ENCODE peak calls at places on chromosomes 4 and X, in six cellular contexts. One of them, this sample, is unnamed.
A peak's percentile ranks its signal among the peaks of the same experiment; 100 is the strongest.

GRCh38 chrX:72348247-72348979 is 42.7 kb upstream of the CITED1 start:
- DNase-seq in B cell: no peak
- DNase-seq in nephron progenitor cell: no peak
- DNase-seq in CD4-positive, alpha-beta T cell: no peak
- DNase-seq in GM20000: no peak
- DNase-seq in HFF-Myc: no peak
- DNase-seq in this sample: no peak

GRCh38 chr4:155734065-155734464 is 24.8 kb upstream of the GUCY1B1 start:
- DNase-seq in HFF-Myc: no peak
- DNase-seq in CD4-positive, alpha-beta T cell: no peak
- DNase-seq in B cell: no peak
- DNase-seq in GM20000: no peak
- DNase-seq in nephron progenitor cell: no peak
- DNase-seq in this sample: no peak

GRCh38 chr4:159159611-159160010 is 56.7 kb downstream of the RAPGEF2 start:
- DNase-seq in HFF-Myc: no peak
- DNase-seq in nephron progenitor cell: no peak
- DNase-seq in GM20000: no peak
- DNase-seq in CD4-positive, alpha-beta T cell: no peak
- DNase-seq in B cell: no peak
- DNase-seq in this sample: no peak

GRCh38 chrX:2441466-2441865 is 59.3 kb downstream of the DHRSX start:
- DNase-seq in nephron progenitor cell: no peak
- DNase-seq in CD4-positive, alpha-beta T cell: no peak
- DNase-seq in HFF-Myc: no peak
- DNase-seq in GM20000: no peak
- DNase-seq in B cell: no peak
- DNase-seq in this sample: no peak

GRCh38 chr4:111283066-111283677 is 660.3 kb upstream of the PITX2 start:
- DNase-seq in GM20000: peak; percentile 44
- DNase-seq in HFF-Myc: peak; percentile 51
- DNase-seq in CD4-positive, alpha-beta T cell: no peak
- DNase-seq in nephron progenitor cell: peak; percentile 77
- DNase-seq in B cell: peak; percentile 16
- DNase-seq in this sample: peak; percentile 34

GRCh38 chr4:17094811-17095210 is 196.4 kb upstream of the LDB2 start:
- DNase-seq in GM20000: no peak
- DNase-seq in HFF-Myc: no peak
- DNase-seq in nephron progenitor cell: no peak
- DNase-seq in CD4-positive, alpha-beta T cell: no peak
- DNase-seq in B cell: no peak
- DNase-seq in this sample: no peak

GRCh38 chr4:68466185-68466584 is 18.9 kb downstream of the TMPRSS11E start:
- DNase-seq in nephron progenitor cell: no peak
- DNase-seq in HFF-Myc: no peak
- DNase-seq in B cell: no peak
- DNase-seq in CD4-positive, alpha-beta T cell: no peak
- DNase-seq in GM20000: no peak
- DNase-seq in this sample: no peak

GRCh38 chrX:19174401-19175025 is 52.2 kb upstream of the ADGRG2 start:
- DNase-seq in nephron progenitor cell: no peak
- DNase-seq in HFF-Myc: no peak
- DNase-seq in B cell: no peak
- DNase-seq in GM20000: no peak
- DNase-seq in CD4-positive, alpha-beta T cell: no peak
- DNase-seq in this sample: no peak

GRCh38 chr4:110005461-110006056 is 92.9 kb downstream of the EGF start:
- DNase-seq in CD4-positive, alpha-beta T cell: no peak
- DNase-seq in GM20000: peak; percentile 67
- DNase-seq in HFF-Myc: peak; percentile 54
- DNase-seq in nephron progenitor cell: no peak
- DNase-seq in B cell: peak; percentile 38
- DNase-seq in this sample: peak; percentile 71

GRCh38 chr4:176451441-176451840 is 131.7 kb downstream of the SPCS3 start:
- DNase-seq in GM20000: no peak
- DNase-seq in HFF-Myc: no peak
- DNase-seq in CD4-positive, alpha-beta T cell: no peak
- DNase-seq in B cell: no peak
- DNase-seq in nephron progenitor cell: no peak
- DNase-seq in this sample: no peak

GRCh38 chr4:82423245-82424054 is 6.8 kb downstream of the HNRNPDL start:
- DNase-seq in B cell: no peak
- DNase-seq in CD4-positive, alpha-beta T cell: no peak
- DNase-seq in HFF-Myc: no peak
- DNase-seq in nephron progenitor cell: no peak
- DNase-seq in GM20000: no peak
- DNase-seq in this sample: no peak

GRCh38 chrX:22063284-22063683 is 31.2 kb downstream of the PHEX start:
- DNase-seq in CD4-positive, alpha-beta T cell: no peak
- DNase-seq in nephron progenitor cell: peak; percentile 16
- DNase-seq in B cell: peak; percentile 56
- DNase-seq in HFF-Myc: no peak
- DNase-seq in GM20000: peak; percentile 42
- DNase-seq in this sample: peak; percentile 67

GRCh38 chrX:1389993-1390285 is 2.0 kb downstream of the SLC25A6 start:
- DNase-seq in B cell: no peak
- DNase-seq in CD4-positive, alpha-beta T cell: no peak
- DNase-seq in nephron progenitor cell: no peak
- DNase-seq in HFF-Myc: no peak
- DNase-seq in GM20000: no peak
- DNase-seq in this sample: no peak

GRCh38 chr4:1409806-1410425 is 3.7 kb upstream of the NKX1-1 start:
- DNase-seq in GM20000: peak; percentile 32
- DNase-seq in nephron progenitor cell: no peak
- DNase-seq in HFF-Myc: no peak
- DNase-seq in CD4-positive, alpha-beta T cell: no peak
- DNase-seq in B cell: peak; percentile 29
- DNase-seq in this sample: no peak

GRCh38 chr4:102141855-102142254 is 203.4 kb downstream of the SLC39A8 start:
- DNase-seq in B cell: no peak
- DNase-seq in HFF-Myc: no peak
- DNase-seq in nephron progenitor cell: no peak
- DNase-seq in CD4-positive, alpha-beta T cell: no peak
- DNase-seq in GM20000: no peak
- DNase-seq in this sample: no peak

GRCh38 chr4:100721077-100721476 is 203.3 kb upstream of the EMCN start:
- DNase-seq in nephron progenitor cell: no peak
- DNase-seq in HFF-Myc: no peak
- DNase-seq in GM20000: no peak
- DNase-seq in B cell: no peak
- DNase-seq in CD4-positive, alpha-beta T cell: no peak
- DNase-seq in this sample: no peak

GRCh38 chrX:151973262-151973661 is 1.2 kb downstream of the GABRE start:
- DNase-seq in CD4-positive, alpha-beta T cell: no peak
- DNase-seq in B cell: no peak
- DNase-seq in GM20000: no peak
- DNase-seq in HFF-Myc: no peak
- DNase-seq in nephron progenitor cell: no peak
- DNase-seq in this sample: no peak

GRCh38 chr4:120921456-120922389 is 803 bp downstream of the PRDM5 start:
- DNase-seq in GM20000: no peak
- DNase-seq in B cell: peak; percentile 17
- DNase-seq in HFF-Myc: no peak
- DNase-seq in CD4-positive, alpha-beta T cell: no peak
- DNase-seq in nephron progenitor cell: peak; percentile 68
- DNase-seq in this sample: peak; percentile 17

GRCh38 chr4:93791570-93792195 is 36.9 kb upstream of the ATOH1 start:
- DNase-seq in CD4-positive, alpha-beta T cell: no peak
- DNase-seq in B cell: no peak
- DNase-seq in HFF-Myc: peak; percentile 19
- DNase-seq in GM20000: peak; percentile 63
- DNase-seq in nephron progenitor cell: peak; percentile 71
- DNase-seq in this sample: peak; percentile 53

GRCh38 chrX:23784487-23785301 is 1.7 kb downstream of the SAT1 start:
- DNase-seq in HFF-Myc: no peak
- DNase-seq in B cell: peak; percentile 57
- DNase-seq in GM20000: peak; percentile 14
- DNase-seq in nephron progenitor cell: no peak
- DNase-seq in CD4-positive, alpha-beta T cell: no peak
- DNase-seq in this sample: no peak

GRCh38 chr4:140607852-140608251 is 39.1 kb upstream of the UCP1 start:
- DNase-seq in B cell: no peak
- DNase-seq in GM20000: no peak
- DNase-seq in HFF-Myc: no peak
- DNase-seq in nephron progenitor cell: no peak
- DNase-seq in CD4-positive, alpha-beta T cell: no peak
- DNase-seq in this sample: no peak

GRCh38 chrX:43822015-43822414 is 60.2 kb downstream of the MAOB start:
- DNase-seq in HFF-Myc: no peak
- DNase-seq in nephron progenitor cell: no peak
- DNase-seq in CD4-positive, alpha-beta T cell: no peak
- DNase-seq in B cell: no peak
- DNase-seq in GM20000: no peak
- DNase-seq in this sample: no peak

GRCh38 chr4:127997534-127998388 is 32.6 kb downstream of the ABHD18 start:
- DNase-seq in CD4-positive, alpha-beta T cell: no peak
- DNase-seq in nephron progenitor cell: no peak
- DNase-seq in B cell: peak; percentile 8
- DNase-seq in HFF-Myc: no peak
- DNase-seq in GM20000: peak; percentile 61
- DNase-seq in this sample: peak; percentile 56
- TF ChIP-seq CTCF in CD4-positive, alpha-beta T cell: no peak
- TF ChIP-seq CTCF in nephron progenitor cell: no peak
- TF ChIP-seq CTCF in B cell: peak; percentile 59
- TF ChIP-seq CTCF in HFF-Myc: no peak
- TF ChIP-seq CTCF in GM20000: peak; percentile 16
- TF ChIP-seq CTCF in this sample: peak; percentile 40

GRCh38 chr4:6987566-6987920 is 55.6 kb upstream of the TADA2B start:
- DNase-seq in GM20000: no peak
- DNase-seq in CD4-positive, alpha-beta T cell: no peak
- DNase-seq in nephron progenitor cell: no peak
- DNase-seq in HFF-Myc: no peak
- DNase-seq in B cell: no peak
- DNase-seq in this sample: no peak

GRCh38 chr4:6990661-6991060 is 52.5 kb upstream of the TADA2B start:
- DNase-seq in GM20000: no peak
- DNase-seq in nephron progenitor cell: no peak
- DNase-seq in CD4-positive, alpha-beta T cell: no peak
- DNase-seq in B cell: no peak
- DNase-seq in HFF-Myc: no peak
- DNase-seq in this sample: no peak

GRCh38 chr4:6991249-6991648 is 51.9 kb upstream of the TADA2B start:
- DNase-seq in GM20000: no peak
- DNase-seq in HFF-Myc: no peak
- DNase-seq in nephron progenitor cell: no peak
- DNase-seq in B cell: no peak
- DNase-seq in CD4-positive, alpha-beta T cell: no peak
- DNase-seq in this sample: no peak

GRCh38 chr4:6988016-6988715 is 55.0 kb upstream of the TADA2B start:
- DNase-seq in GM20000: no peak
- DNase-seq in CD4-positive, alpha-beta T cell: no peak
- DNase-seq in B cell: no peak
- DNase-seq in nephron progenitor cell: no peak
- DNase-seq in HFF-Myc: no peak
- DNase-seq in this sample: no peak

DNA sequence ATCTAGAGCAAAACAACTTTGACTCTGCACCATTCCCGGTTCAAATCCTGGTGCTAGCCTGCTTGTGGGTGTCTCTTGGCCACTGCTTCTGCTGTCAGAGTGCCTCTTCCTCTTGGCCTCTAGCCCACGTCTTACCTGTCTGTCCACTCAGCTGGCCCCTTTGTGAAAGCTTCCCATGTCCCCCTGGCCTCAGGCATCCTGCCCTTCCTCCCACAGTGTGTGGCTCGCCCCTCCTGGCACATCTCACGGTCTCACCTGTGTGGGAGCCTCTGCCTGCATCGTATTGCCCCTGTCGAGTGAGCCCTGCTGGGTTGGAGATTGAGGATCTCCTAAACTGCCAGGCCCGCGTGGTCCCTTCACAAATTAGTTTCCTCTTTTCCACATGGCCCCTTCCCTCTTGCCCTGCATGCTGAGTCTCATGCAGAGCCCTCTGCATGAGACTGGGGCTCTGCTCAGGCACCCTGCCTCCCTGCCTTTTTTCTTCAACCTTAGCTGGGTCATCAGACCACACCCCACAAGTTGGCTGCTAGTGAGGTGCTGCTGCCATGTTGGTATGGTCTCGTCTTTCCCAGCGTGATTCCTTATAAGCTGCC is 53.7 kb upstream of the TADA2B start:
- DNase-seq in HFF-Myc: no peak
- DNase-seq in B cell: no peak
- DNase-seq in CD4-positive, alpha-beta T cell: no peak
- DNase-seq in GM20000: no peak
- DNase-seq in nephron progenitor cell: no peak
- DNase-seq in this sample: no peak
- TF ChIP-seq CTCF in HFF-Myc: no peak
- TF ChIP-seq CTCF in B cell: no peak
- TF ChIP-seq CTCF in CD4-positive, alpha-beta T cell: no peak
- TF ChIP-seq CTCF in GM20000: no peak
- TF ChIP-seq CTCF in nephron progenitor cell: no peak
- TF ChIP-seq CTCF in this sample: no peak

GRCh38 chr4:156773648-156774357 is 197.8 kb downstream of the PDGFC start:
- DNase-seq in nephron progenitor cell: no peak
- DNase-seq in CD4-positive, alpha-beta T cell: no peak
- DNase-seq in GM20000: no peak
- DNase-seq in B cell: no peak
- DNase-seq in HFF-Myc: no peak
- DNase-seq in this sample: no peak
- TF ChIP-seq CTCF in nephron progenitor cell: no peak
- TF ChIP-seq CTCF in CD4-positive, alpha-beta T cell: no peak
- TF ChIP-seq CTCF in GM20000: no peak
- TF ChIP-seq CTCF in B cell: no peak
- TF ChIP-seq CTCF in HFF-Myc: no peak
- TF ChIP-seq CTCF in this sample: no peak

GRCh38 chr4:48189731-48190130 is 55.7 kb upstream of the TXK start:
- DNase-seq in B cell: no peak
- DNase-seq in GM20000: no peak
- DNase-seq in nephron progenitor cell: no peak
- DNase-seq in HFF-Myc: no peak
- DNase-seq in CD4-positive, alpha-beta T cell: no peak
- DNase-seq in this sample: no peak
- TF ChIP-seq CTCF in B cell: no peak
- TF ChIP-seq CTCF in GM20000: no peak
- TF ChIP-seq CTCF in nephron progenitor cell: no peak
- TF ChIP-seq CTCF in HFF-Myc: no peak
- TF ChIP-seq CTCF in CD4-positive, alpha-beta T cell: no peak
- TF ChIP-seq CTCF in this sample: no peak

DNA sequence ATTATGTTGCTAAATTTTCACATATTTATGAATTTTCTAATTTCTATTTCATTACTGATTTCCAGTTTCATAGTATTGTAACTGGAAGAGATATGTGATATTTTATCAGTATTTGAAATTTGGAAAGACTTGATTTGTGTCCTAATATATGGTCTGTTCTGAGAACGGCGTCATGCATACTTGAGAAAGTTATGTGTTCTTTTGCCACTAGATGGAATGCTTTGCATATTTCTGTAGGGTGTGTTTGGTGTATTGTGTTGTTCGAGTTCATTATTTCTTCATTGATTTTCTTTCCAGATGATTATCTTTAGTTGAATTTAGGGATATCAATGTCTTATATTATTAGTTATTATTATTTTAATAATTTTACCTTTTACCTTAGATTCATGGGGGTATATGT is 110.6 kb upstream of the ITM2A start:
- DNase-seq in nephron progenitor cell: no peak
- DNase-seq in B cell: no peak
- DNase-seq in GM20000: no peak
- DNase-seq in CD4-positive, alpha-beta T cell: no peak
- DNase-seq in HFF-Myc: no peak
- DNase-seq in this sample: no peak
- TF ChIP-seq CTCF in nephron progenitor cell: no peak
- TF ChIP-seq CTCF in B cell: no peak
- TF ChIP-seq CTCF in GM20000: no peak
- TF ChIP-seq CTCF in CD4-positive, alpha-beta T cell: no peak
- TF ChIP-seq CTCF in HFF-Myc: no peak
- TF ChIP-seq CTCF in this sample: no peak

GRCh38 chr4:114780205-114780604 is 181.6 kb downstream of the UGT8 start:
- DNase-seq in GM20000: no peak
- DNase-seq in B cell: no peak
- DNase-seq in nephron progenitor cell: peak; percentile 8
- DNase-seq in HFF-Myc: no peak
- DNase-seq in CD4-positive, alpha-beta T cell: no peak
- DNase-seq in this sample: no peak
- TF ChIP-seq CTCF in GM20000: peak; percentile 19
- TF ChIP-seq CTCF in B cell: no peak
- TF ChIP-seq CTCF in nephron progenitor cell: peak; percentile 45
- TF ChIP-seq CTCF in HFF-Myc: no peak
- TF ChIP-seq CTCF in CD4-positive, alpha-beta T cell: no peak
- TF ChIP-seq CTCF in this sample: peak; percentile 17